ENCODE peak calls at places on chromosomes 6 and 20, in seven cellular contexts. One of them, this sample, is unnamed.

GRCh38 chr6:126959765-126960164 is 158.7 kb upstream of the RSPO3 start:
- DNase-seq in brain microvascular endothelial cell: no peak
- DNase-seq in fibroblast of mammary gland: peak
- DNase-seq in heart left ventricle: no peak
- DNase-seq in osteoblast: no peak
- DNase-seq in HFFc6: no peak
- DNase-seq in GM13976: no peak
- DNase-seq in this sample: no peak

GRCh38 chr6:114936060-114936459 is 593.2 kb upstream of the HS3ST5 start:
- DNase-seq in HFFc6: no peak
- DNase-seq in osteoblast: no peak
- DNase-seq in fibroblast of mammary gland: no peak
- DNase-seq in heart left ventricle: no peak
- DNase-seq in GM13976: no peak
- DNase-seq in brain microvascular endothelial cell: no peak
- DNase-seq in this sample: no peak

GRCh38 chr6:13531956-13532355 is 42.4 kb upstream of the SIRT5 start:
- DNase-seq in HFFc6: no peak
- DNase-seq in GM13976: no peak
- DNase-seq in fibroblast of mammary gland: no peak
- DNase-seq in osteoblast: no peak
- DNase-seq in brain microvascular endothelial cell: no peak
- DNase-seq in heart left ventricle: no peak
- DNase-seq in this sample: no peak

GRCh38 chr20:24587384-24588046 is 118.1 kb downstream of the SYNDIG1 start:
- DNase-seq in GM13976: no peak
- DNase-seq in heart left ventricle: no peak
- DNase-seq in HFFc6: no peak
- DNase-seq in brain microvascular endothelial cell: no peak
- DNase-seq in osteoblast: no peak
- DNase-seq in fibroblast of mammary gland: no peak
- DNase-seq in this sample: no peak

GRCh38 chr6:152474341-152474740 is 162.8 kb downstream of the SYNE1 start:
- DNase-seq in osteoblast: no peak
- DNase-seq in fibroblast of mammary gland: peak
- DNase-seq in heart left ventricle: no peak
- DNase-seq in brain microvascular endothelial cell: peak
- DNase-seq in GM13976: no peak
- DNase-seq in HFFc6: no peak
- DNase-seq in this sample: no peak

GRCh38 chr6:142551145-142551811 is 249.5 kb downstream of the ADGRG6 start:
- DNase-seq in heart left ventricle: no peak
- DNase-seq in HFFc6: peak
- DNase-seq in brain microvascular endothelial cell: no peak
- DNase-seq in GM13976: no peak
- DNase-seq in osteoblast: no peak
- DNase-seq in fibroblast of mammary gland: peak
- DNase-seq in this sample: no peak

GRCh38 chr6:11536795-11537194 is 754 bp upstream of the TMEM170B start:
- DNase-seq in HFFc6: no peak
- DNase-seq in brain microvascular endothelial cell: no peak
- DNase-seq in GM13976: no peak
- DNase-seq in heart left ventricle: no peak
- DNase-seq in osteoblast: peak
- DNase-seq in fibroblast of mammary gland: no peak
- DNase-seq in this sample: no peak

GRCh38 chr20:18391686-18392085 is 75.1 kb downstream of the DZANK1 start:
- DNase-seq in heart left ventricle: no peak
- DNase-seq in GM13976: no peak
- DNase-seq in osteoblast: no peak
- DNase-seq in brain microvascular endothelial cell: no peak
- DNase-seq in HFFc6: no peak
- DNase-seq in fibroblast of mammary gland: no peak
- DNase-seq in this sample: no peak

GRCh38 chr6:55853008-55854001 is 22.1 kb downstream of the BMP5 start:
- DNase-seq in GM13976: no peak
- DNase-seq in HFFc6: no peak
- DNase-seq in fibroblast of mammary gland: no peak
- DNase-seq in brain microvascular endothelial cell: no peak
- DNase-seq in heart left ventricle: no peak
- DNase-seq in osteoblast: no peak
- DNase-seq in this sample: no peak

GRCh38 chr6:113068569-113068968 is 721.4 kb downstream of the RFPL4B start:
- DNase-seq in fibroblast of mammary gland: no peak
- DNase-seq in osteoblast: no peak
- DNase-seq in GM13976: no peak
- DNase-seq in heart left ventricle: no peak
- DNase-seq in HFFc6: no peak
- DNase-seq in brain microvascular endothelial cell: no peak
- DNase-seq in this sample: no peak

GRCh38 chr6:164085552-164086325 is 671.2 kb downstream of the QKI start:
- DNase-seq in HFFc6: no peak
- DNase-seq in osteoblast: peak
- DNase-seq in brain microvascular endothelial cell: peak
- DNase-seq in GM13976: no peak
- DNase-seq in heart left ventricle: peak
- DNase-seq in fibroblast of mammary gland: peak
- DNase-seq in this sample: no peak

GRCh38 chr20:3680701-3681351 is 984 bp downstream of the ADAM33 start:
- DNase-seq in brain microvascular endothelial cell: no peak
- DNase-seq in GM13976: no peak
- DNase-seq in heart left ventricle: no peak
- DNase-seq in osteoblast: no peak
- DNase-seq in fibroblast of mammary gland: no peak
- DNase-seq in HFFc6: no peak
- DNase-seq in this sample: no peak

GRCh38 chr6:161745594-161745993 is 471.7 kb upstream of the AGPAT4 start:
- DNase-seq in osteoblast: no peak
- DNase-seq in HFFc6: no peak
- DNase-seq in fibroblast of mammary gland: no peak
- DNase-seq in brain microvascular endothelial cell: no peak
- DNase-seq in heart left ventricle: no peak
- DNase-seq in GM13976: no peak
- DNase-seq in this sample: no peak

GRCh38 chr6:106162926-106163325 is 76.8 kb downstream of the PRDM1 start:
- DNase-seq in GM13976: no peak
- DNase-seq in heart left ventricle: no peak
- DNase-seq in fibroblast of mammary gland: peak
- DNase-seq in osteoblast: peak
- DNase-seq in brain microvascular endothelial cell: no peak
- DNase-seq in HFFc6: no peak
- DNase-seq in this sample: no peak

GRCh38 chr6:148367418-148368024 is 24.9 kb downstream of the SASH1 start:
- DNase-seq in brain microvascular endothelial cell: peak
- DNase-seq in fibroblast of mammary gland: peak
- DNase-seq in GM13976: no peak
- DNase-seq in HFFc6: peak
- DNase-seq in osteoblast: peak
- DNase-seq in heart left ventricle: peak
- DNase-seq in this sample: no peak

GRCh38 chr20:63152322-63153253 is 63.3 kb downstream of the YTHDF1 start:
- DNase-seq in osteoblast: peak
- DNase-seq in HFFc6: no peak
- DNase-seq in heart left ventricle: no peak
- DNase-seq in GM13976: no peak
- DNase-seq in fibroblast of mammary gland: no peak
- DNase-seq in brain microvascular endothelial cell: no peak
- DNase-seq in this sample: no peak

GRCh38 chr20:3218307-3218988 is 9.2 kb downstream of the ITPA start:
- DNase-seq in brain microvascular endothelial cell: no peak
- DNase-seq in HFFc6: no peak
- DNase-seq in fibroblast of mammary gland: peak
- DNase-seq in GM13976: peak
- DNase-seq in osteoblast: peak
- DNase-seq in heart left ventricle: peak
- DNase-seq in this sample: no peak

GRCh38 chr6:3455490-3456394 is 1.1 kb downstream of the SLC22A23 start:
- DNase-seq in HFFc6: no peak
- DNase-seq in fibroblast of mammary gland: no peak
- DNase-seq in heart left ventricle: peak
- DNase-seq in osteoblast: peak
- DNase-seq in GM13976: peak
- DNase-seq in brain microvascular endothelial cell: no peak
- DNase-seq in this sample: no peak

GRCh38 chr20:47801759-47802158 is 16.5 kb upstream of the SULF2 start:
- DNase-seq in fibroblast of mammary gland: no peak
- DNase-seq in osteoblast: no peak
- DNase-seq in heart left ventricle: no peak
- DNase-seq in GM13976: no peak
- DNase-seq in brain microvascular endothelial cell: no peak
- DNase-seq in HFFc6: no peak
- DNase-seq in this sample: no peak

GRCh38 chr6:79801362-79801761 is 146.0 kb downstream of the ELOVL4 start:
- DNase-seq in GM13976: no peak
- DNase-seq in brain microvascular endothelial cell: no peak
- DNase-seq in heart left ventricle: no peak
- DNase-seq in osteoblast: no peak
- DNase-seq in HFFc6: no peak
- DNase-seq in fibroblast of mammary gland: no peak
- DNase-seq in this sample: no peak

DNA sequence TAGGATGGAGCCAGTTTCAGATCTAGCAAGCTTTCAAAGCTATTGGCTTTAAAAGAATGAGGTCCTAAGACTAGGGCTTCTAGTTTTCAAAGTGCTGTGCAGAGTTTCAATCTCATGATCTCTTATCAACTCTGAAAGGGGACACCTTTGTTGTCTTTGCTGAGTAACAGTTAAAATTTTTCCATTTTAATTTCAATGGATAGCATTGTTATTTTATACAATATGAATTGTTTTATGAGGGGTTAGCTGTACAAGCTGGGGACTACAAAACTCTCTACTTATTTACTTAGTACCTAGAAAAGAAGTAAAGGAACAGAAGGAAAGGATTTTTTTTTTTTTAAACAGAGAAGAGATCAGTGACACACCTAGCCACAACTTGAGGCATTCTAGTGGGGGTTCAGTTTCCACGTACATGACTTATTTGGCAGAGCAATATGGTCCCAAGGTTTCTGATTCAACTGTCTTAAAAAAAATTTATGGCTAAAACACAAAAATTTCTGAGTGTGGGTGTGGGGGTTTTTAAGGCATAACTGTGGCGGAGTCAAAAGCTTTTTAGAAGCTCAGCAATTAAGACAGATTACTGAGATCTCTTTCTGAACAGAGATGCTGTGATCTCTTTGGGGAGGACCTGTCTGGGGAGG is 46.1 kb upstream of the JAG1 start:
- DNase-seq in GM13976: no peak
- DNase-seq in brain microvascular endothelial cell: no peak
- DNase-seq in osteoblast: no peak
- DNase-seq in fibroblast of mammary gland: no peak
- DNase-seq in HFFc6: no peak
- DNase-seq in heart left ventricle: no peak
- DNase-seq in this sample: no peak
- TF ChIP-seq CTCF in GM13976: no peak
- TF ChIP-seq CTCF in brain microvascular endothelial cell: no peak
- TF ChIP-seq CTCF in osteoblast: no peak
- TF ChIP-seq CTCF in fibroblast of mammary gland: no peak
- TF ChIP-seq CTCF in HFFc6: no peak
- TF ChIP-seq CTCF in heart left ventricle: no peak
- TF ChIP-seq CTCF in this sample: no peak

DNA sequence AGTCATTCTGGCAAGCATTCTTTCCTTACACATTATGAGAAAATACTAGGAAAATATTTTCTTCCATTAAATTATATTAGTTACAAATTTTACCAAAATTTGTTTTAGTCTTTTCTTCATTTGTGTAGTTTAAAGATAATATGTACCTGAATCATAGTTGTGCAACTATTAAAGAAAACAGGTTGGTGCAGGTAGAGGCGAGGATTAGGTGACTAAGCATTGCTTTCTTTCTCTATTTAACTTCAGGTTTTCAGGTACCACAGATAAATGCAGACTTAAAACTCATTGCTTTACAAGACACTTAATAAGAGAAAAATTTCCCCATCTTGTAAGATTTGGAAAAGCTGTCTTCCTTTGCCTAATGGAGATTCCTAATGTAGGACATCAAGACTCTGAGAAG is 1175.5 kb upstream of the ADGRB3 start:
- DNase-seq in osteoblast: no peak
- DNase-seq in GM13976: no peak
- DNase-seq in brain microvascular endothelial cell: no peak
- DNase-seq in fibroblast of mammary gland: no peak
- DNase-seq in HFFc6: no peak
- DNase-seq in heart left ventricle: no peak
- DNase-seq in this sample: no peak
- TF ChIP-seq CTCF in osteoblast: no peak
- TF ChIP-seq CTCF in GM13976: no peak
- TF ChIP-seq CTCF in brain microvascular endothelial cell: no peak
- TF ChIP-seq CTCF in fibroblast of mammary gland: no peak
- TF ChIP-seq CTCF in HFFc6: no peak
- TF ChIP-seq CTCF in heart left ventricle: no peak
- TF ChIP-seq CTCF in this sample: no peak

GRCh38 chr6:159522877-159523547 is 170.0 kb downstream of the SOD2 start:
- DNase-seq in osteoblast: no peak
- DNase-seq in HFFc6: no peak
- DNase-seq in heart left ventricle: no peak
- DNase-seq in brain microvascular endothelial cell: no peak
- DNase-seq in fibroblast of mammary gland: no peak
- DNase-seq in GM13976: no peak
- DNase-seq in this sample: no peak

GRCh38 chr6:159532155-159532554 is 160.9 kb downstream of the SOD2 start:
- DNase-seq in osteoblast: no peak
- DNase-seq in fibroblast of mammary gland: no peak
- DNase-seq in GM13976: no peak
- DNase-seq in heart left ventricle: no peak
- DNase-seq in HFFc6: no peak
- DNase-seq in brain microvascular endothelial cell: no peak
- DNase-seq in this sample: no peak

GRCh38 chr6:159525445-159526031 is 167.5 kb downstream of the SOD2 start:
- DNase-seq in fibroblast of mammary gland: no peak
- DNase-seq in brain microvascular endothelial cell: no peak
- DNase-seq in osteoblast: no peak
- DNase-seq in HFFc6: no peak
- DNase-seq in heart left ventricle: no peak
- DNase-seq in GM13976: no peak
- DNase-seq in this sample: no peak

GRCh38 chr6:159529820-159530405 is 163.1 kb downstream of the SOD2 start:
- DNase-seq in brain microvascular endothelial cell: no peak
- DNase-seq in fibroblast of mammary gland: peak
- DNase-seq in heart left ventricle: no peak
- DNase-seq in HFFc6: no peak
- DNase-seq in osteoblast: peak
- DNase-seq in GM13976: no peak
- DNase-seq in this sample: no peak

DNA sequence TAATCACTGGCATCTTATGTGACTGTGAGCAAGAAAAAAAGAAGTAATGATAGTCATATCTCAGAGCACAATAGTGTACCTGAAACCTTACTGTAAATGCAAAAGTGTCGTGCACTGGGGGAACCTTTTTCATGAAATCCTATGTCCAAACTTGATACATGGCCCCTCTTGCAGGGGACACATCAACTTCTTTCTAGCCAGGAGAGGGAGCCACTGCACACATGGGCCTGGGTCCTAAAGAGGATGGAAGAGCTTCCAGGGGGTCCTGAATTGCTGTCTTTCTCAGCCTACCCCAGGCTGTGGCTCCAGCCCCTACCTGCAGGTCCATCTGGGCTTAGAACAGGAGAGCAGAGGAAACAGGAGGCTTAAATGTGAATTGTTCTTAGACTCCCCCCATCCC is 165.7 kb downstream of the SOD2 start:
- DNase-seq in osteoblast: no peak
- DNase-seq in fibroblast of mammary gland: no peak
- DNase-seq in GM13976: no peak
- DNase-seq in brain microvascular endothelial cell: no peak
- DNase-seq in HFFc6: no peak
- DNase-seq in heart left ventricle: no peak
- DNase-seq in this sample: no peak
- TF ChIP-seq CTCF in osteoblast: no peak
- TF ChIP-seq CTCF in fibroblast of mammary gland: no peak
- TF ChIP-seq CTCF in GM13976: no peak
- TF ChIP-seq CTCF in brain microvascular endothelial cell: no peak
- TF ChIP-seq CTCF in HFFc6: no peak
- TF ChIP-seq CTCF in heart left ventricle: no peak
- TF ChIP-seq CTCF in this sample: no peak

GRCh38 chr6:38337819-38338465 is 301.8 kb downstream of the BTBD9 start:
- DNase-seq in GM13976: no peak
- DNase-seq in HFFc6: peak
- DNase-seq in brain microvascular endothelial cell: peak
- DNase-seq in heart left ventricle: no peak
- DNase-seq in fibroblast of mammary gland: peak
- DNase-seq in osteoblast: peak
- DNase-seq in this sample: no peak
- TF ChIP-seq CTCF in GM13976: no peak
- TF ChIP-seq CTCF in HFFc6: peak
- TF ChIP-seq CTCF in brain microvascular endothelial cell: peak
- TF ChIP-seq CTCF in heart left ventricle: no peak
- TF ChIP-seq CTCF in fibroblast of mammary gland: peak
- TF ChIP-seq CTCF in osteoblast: peak
- TF ChIP-seq CTCF in this sample: no peak

This sample was measured in omental fat pad.